ENCODE peak calls at places on chromosomes 5 and 9, in four cellular contexts. Z, M, G and H are unnamed samples.

GRCh38 chr9:130290353-130291181 is 25.0 kb downstream of the HMCN2 start:
- DNase-seq in M (peak; percentile 60), G (no peak), Z (no peak), H (peak; percentile 43)

GRCh38 chr5:144332265-144332664 is 161.6 kb downstream of the KCTD16 start:
- DNase-seq in Z (no peak), G (no peak), M (no peak), H (no peak)

GRCh38 chr5:153782589-153783238 is 256.0 kb downstream of the FAM114A2 start:
- DNase-seq in Z (no peak), M (no peak), G (no peak), H (no peak)

GRCh38 chr9:132518626-132519025 is 63.8 kb upstream of the BARHL1 start:
- DNase-seq in Z (no peak), G (no peak), M (peak; percentile 16), H (no peak)

GRCh38 chr5:43602456-43602817 is 543 bp upstream of the NNT start:
- DNase-seq in M (no peak), G (peak; percentile 47), Z (no peak), H (peak; percentile 34)

GRCh38 chr5:175657593-175658271 is at the start of gene HRH2:
- DNase-seq in Z (peak; percentile 60), G (peak; percentile 14), M (peak; percentile 69), H (peak; percentile 33)

GRCh38 chr5:25489834-25490538 is 845.2 kb upstream of the CDH10 start:
- DNase-seq in G (peak; percentile 2), M (no peak), Z (no peak), H (no peak)

GRCh38 chr9:21580636-21581353 is 98.7 kb upstream of the IFNE start:
- DNase-seq in Z (no peak), G (no peak), M (no peak), H (no peak)

GRCh38 chr9:114231218-114232090 is 76.1 kb downstream of the COL27A1 start:
- DNase-seq in G (no peak), M (no peak), Z (no peak), H (no peak)

GRCh38 chr5:116135344-116135743 is 50.5 kb downstream of the COMMD10 start:
- DNase-seq in G (no peak), M (no peak), Z (no peak), H (no peak)

GRCh38 chr5:4862500-4862899 is 277.6 kb upstream of the ADAMTS16 start:
- DNase-seq in G (peak; percentile 14), Z (no peak), M (no peak), H (no peak)

GRCh38 chr5:116914869-116915504 is 340.4 kb upstream of the SEMA6A start:
- DNase-seq in M (no peak), Z (no peak), G (no peak), H (no peak)

GRCh38 chr5:16970826-16971225 is 34.7 kb upstream of the MYO10 start:
- DNase-seq in M (no peak), G (peak; percentile 67), Z (no peak), H (no peak)

GRCh38 chr5:24986326-24986725 is 341.5 kb upstream of the CDH10 start:
- DNase-seq in G (no peak), Z (no peak), M (no peak), H (no peak)

GRCh38 chr5:137296213-137296702 is 202.9 kb downstream of the SPOCK1 start:
- DNase-seq in G (no peak), Z (no peak), M (no peak), H (no peak)

GRCh38 chr5:133511653-133512235 is 100.6 kb downstream of the FSTL4 start:
- DNase-seq in Z (no peak), M (no peak), G (no peak), H (no peak)

GRCh38 chr9:29750062-29750461 is 2176.8 kb upstream of the C9orf72 start:
- DNase-seq in G (peak; percentile 12), Z (no peak), M (no peak), H (no peak)

GRCh38 chr9:89527084-89527483 is 29.2 kb upstream of the SEMA4D start:
- DNase-seq in G (no peak), M (peak; percentile 77), Z (peak; percentile 39), H (peak; percentile 55)

GRCh38 chr9:129854588-129855110 is 19.4 kb downstream of the USP20 start:
- DNase-seq in M (no peak), Z (no peak), G (no peak), H (no peak)

GRCh38 chr9:77435688-77436087 is 212.4 kb downstream of the GNA14 start:
- DNase-seq in Z (no peak), G (no peak), M (no peak), H (no peak)

GRCh38 chr9:4927043-4927471 is 58.0 kb upstream of the JAK2 start:
- DNase-seq in M (no peak), G (no peak), Z (no peak), H (no peak)

GRCh38 chr5:137605377-137605776 is 106.3 kb upstream of the SPOCK1 start:
- DNase-seq in G (peak; percentile 8), M (no peak), Z (no peak), H (no peak)

GRCh38 chr5:121299153-121299552 is 552.5 kb upstream of the FTMT start:
- DNase-seq in G (no peak), Z (no peak), M (no peak), H (no peak)

GRCh38 chr5:155631116-155631515 is 617.6 kb downstream of the KIF4B start:
- DNase-seq in Z (no peak), G (peak; percentile 87), M (no peak), H (no peak)

GRCh38 chr5:178314066-178314660 is 81.6 kb upstream of the PHYKPL start:
- DNase-seq in Z (peak; percentile 1), M (peak; percentile 37), G (no peak), H (no peak)

GRCh38 chr5:13591621-13592020 is 352.9 kb downstream of the DNAH5 start:
- DNase-seq in G (peak; percentile 91), M (no peak), Z (no peak), H (no peak)

GRCh38 chr9:80233102-80233843 is 661.5 kb downstream of the TLE4 start:
- DNase-seq in Z (no peak), M (no peak), G (no peak), H (no peak)

GRCh38 chr9:79362100-79363081 is 209.4 kb upstream of the TLE4 start:
- DNase-seq in M (no peak), G (no peak), Z (no peak), H (no peak)

GRCh38 chr5:60960591-60960990 is 15.6 kb downstream of the NDUFAF2 start:
- DNase-seq in M (no peak), G (no peak), Z (no peak), H (no peak)

GRCh38 chr5:37667430-37667829 is 172.4 kb downstream of the GDNF start:
- DNase-seq in G (no peak), Z (no peak), M (no peak), H (no peak)

GRCh38 chr5:10711562-10711961 is 49.5 kb downstream of the DAP start:
- DNase-seq in Z (no peak), M (no peak), G (no peak), H (no peak)

GRCh38 chr9:89592201-89592815 is 12.5 kb upstream of the GADD45G start:
- DNase-seq in M (no peak), Z (no peak), G (no peak), H (no peak)

GRCh38 chr5:86880785-86881492 is 263.2 kb downstream of the COX7C start:
- DNase-seq in M (no peak), Z (no peak), G (peak; percentile 64), H (no peak)

GRCh38 chr9:137611623-137612609 is 6.4 kb downstream of the ARRDC1 start:
- DNase-seq in M (peak; percentile 94), Z (no peak), G (peak; percentile 97), H (no peak)

GRCh38 chr5:134406390-134406789 is 5.3 kb downstream of the CDKN2AIPNL start:
- DNase-seq in G (no peak), M (no peak), Z (no peak), H (no peak)

GRCh38 chr5:176761755-176762154 is 48.6 kb upstream of the UNC5A start:
- DNase-seq in M (no peak), G (no peak), Z (no peak), H (no peak)

GRCh38 chr5:74095871-74096270 is 469.9 kb downstream of the ARHGEF28 start:
- DNase-seq in G (no peak), Z (no peak), M (no peak), H (no peak)

DNA sequence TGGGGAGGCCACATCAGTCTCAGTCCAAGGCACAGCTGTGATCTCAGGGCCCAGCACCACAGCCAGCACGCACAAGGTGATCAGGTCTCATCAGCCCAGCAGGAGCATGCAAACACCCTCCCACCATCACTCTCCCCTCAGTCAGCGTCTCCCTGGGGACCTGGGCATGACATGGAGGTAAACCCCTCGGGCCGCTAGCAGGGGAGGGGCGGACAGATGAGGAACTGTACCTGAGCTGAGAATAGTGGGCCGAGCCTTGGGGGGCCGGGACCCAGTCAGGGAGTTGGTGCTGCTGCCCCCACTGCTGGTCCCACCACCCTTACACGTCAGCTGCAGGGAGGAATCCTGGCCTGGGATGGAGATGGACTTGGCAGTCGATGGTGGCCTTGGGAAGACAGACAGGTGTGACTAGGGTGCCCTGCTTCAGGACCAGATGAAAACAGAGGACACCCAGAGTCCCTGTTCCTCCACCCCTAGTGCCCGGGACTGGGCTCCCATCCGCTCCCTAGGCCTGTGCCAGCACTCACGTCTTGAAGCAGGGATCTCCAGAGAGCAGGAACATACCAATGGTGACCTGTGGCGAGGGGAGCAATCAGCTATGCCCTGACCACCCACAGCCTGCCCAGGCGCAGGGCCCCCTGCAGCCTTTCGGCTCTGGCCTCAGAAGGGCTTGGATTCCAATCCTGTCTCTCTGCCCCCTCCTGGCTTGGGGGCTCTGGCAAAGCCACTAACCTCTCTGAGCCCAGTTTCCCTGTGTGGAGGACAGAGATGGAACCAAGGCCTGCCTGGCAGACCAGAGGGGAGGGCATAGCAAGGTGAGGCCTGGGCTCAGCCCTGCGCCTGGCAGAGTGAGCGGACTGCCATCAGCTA is 10.4 kb upstream of the DPM2 start:
- DNase-seq in G (no peak), M (no peak), Z (peak; percentile 8), H (no peak)
- H3K4me1 ChIP-seq in G (peaks cover 8% of the 10 kb centered on the region), M (peaks cover 25% of the 10 kb centered on the region), Z (peaks cover 25% of the 10 kb centered on the region), H (peaks cover 34% of the 10 kb centered on the region)

GRCh38 chr9:133854048-133854447 is 115.9 kb upstream of the SARDH start:
- DNase-seq in M (no peak), Z (no peak), G (no peak), H (no peak)
- H3K4me1 ChIP-seq in M (peaks cover 26% of the 10 kb centered on the region), Z (no peaks in the 10 kb centered on the region), G (no peaks in the 10 kb centered on the region), H (no peaks in the 10 kb centered on the region)

DNA sequence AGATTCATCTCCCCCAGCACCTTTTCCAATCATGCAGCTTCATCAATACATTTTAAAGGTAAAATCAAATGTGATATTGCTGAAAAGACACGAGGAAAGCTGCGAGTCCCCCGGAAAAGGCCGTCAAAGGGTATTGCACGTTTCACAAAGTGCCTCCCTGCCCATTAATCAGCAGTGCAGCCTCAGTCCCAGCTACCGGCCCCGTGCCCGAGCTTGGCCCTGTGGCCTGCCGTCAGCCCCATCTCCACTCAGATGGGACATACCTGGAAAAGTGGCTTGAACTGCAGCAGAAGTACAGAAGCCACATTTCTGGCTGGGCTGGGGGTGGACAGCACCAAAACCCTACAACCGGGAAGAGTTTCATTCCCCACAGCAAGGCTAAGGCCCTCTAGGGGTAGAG is 39.9 kb upstream of the EQTN start:
- DNase-seq in M (no peak), G (no peak), Z (no peak), H (no peak)
- H3K4me1 ChIP-seq in M (peaks cover 66% of the 10 kb centered on the region), G (peaks cover 20% of the 10 kb centered on the region), Z (peaks cover 8% of the 10 kb centered on the region), H (peaks cover 57% of the 10 kb centered on the region)

DNA sequence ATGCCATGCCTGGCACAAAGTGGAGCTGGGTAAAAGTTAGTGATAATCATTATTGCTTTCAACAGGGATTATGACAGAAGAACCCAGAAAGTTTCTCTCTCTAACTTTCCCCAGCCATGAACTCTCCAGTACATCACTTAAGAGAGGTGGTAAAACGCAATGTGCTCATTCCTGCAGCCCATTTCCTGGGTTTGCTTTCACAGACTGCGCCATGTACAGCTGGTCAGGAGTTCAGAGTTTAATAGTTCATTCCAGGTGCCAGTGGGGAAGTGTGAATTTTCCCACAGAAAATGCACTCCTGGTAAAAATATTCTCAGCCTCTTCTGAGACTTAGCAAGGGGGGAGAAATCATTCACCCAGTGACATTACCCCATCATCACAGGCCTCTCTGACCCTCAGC is 35.5 kb downstream of the ADAM19 start:
- DNase-seq in G (no peak), M (no peak), Z (no peak), H (no peak)
- H3K4me1 ChIP-seq in G (peaks cover 14% of the 10 kb centered on the region), M (peaks cover 58% of the 10 kb centered on the region), Z (peaks cover 19% of the 10 kb centered on the region), H (peaks cover 50% of the 10 kb centered on the region)

GRCh38 chr5:151075698-151076331 is 5.0 kb downstream of the TNIP1 start:
- DNase-seq in Z (no peak), M (peak; percentile 85), G (peak; percentile 93), H (no peak)
- H3K4me1 ChIP-seq in Z (peaks cover 56% of the 10 kb centered on the region), M (peaks cover 81% of the 10 kb centered on the region), G (peaks cover 58% of the 10 kb centered on the region), H (peaks cover 63% of the 10 kb centered on the region)